ENCODE peak calls at places on chromosomes 1 and 21, in four cellular contexts. R, H, F and O are unnamed samples.
A peak's percentile ranks its signal among the peaks of the same experiment; 100 is the strongest.

GRCh38 chr21:35423694-35424093 is 374.6 kb upstream of the RUNX1 start:
- DNase-seq in R (no peak), H (no peak), F (no peak), O (no peak)

GRCh38 chr1:244010191-244010590 is 40.9 kb upstream of the ZBTB18 start:
- DNase-seq in R (no peak), H (peak; percentile 26), F (no peak), O (no peak)

GRCh38 chr1:51575406-51576084 is 41.3 kb upstream of the OSBPL9 start:
- DNase-seq in R (no peak), H (peak; percentile 77), F (no peak), O (no peak)

GRCh38 chr1:147242449-147243227 is at the start of gene CHD1L:
- DNase-seq in R (peak; percentile 96), H (peak; percentile 94), F (peak; percentile 96), O (peak; percentile 95)

GRCh38 chr1:209674957-209675566 is at the start of gene G0S2:
- DNase-seq in R (peak; percentile 89), H (peak; percentile 89), F (peak; percentile 87), O (peak; percentile 27)

GRCh38 chr1:153805929-153806750 is 30.9 kb downstream of the SLC27A3 start:
- DNase-seq in R (no peak), H (no peak), F (no peak), O (no peak)

GRCh38 chr1:47569681-47570470 is 132.0 kb downstream of the FOXD2 start:
- DNase-seq in R (peak; percentile 68), H (peak; percentile 97), F (peak; percentile 38), O (no peak)

GRCh38 chr1:193103759-193104495 is 1.3 kb downstream of the GLRX2 start:
- DNase-seq in R (no peak), H (no peak), F (no peak), O (no peak)

GRCh38 chr1:27099154-27099903 is 55.6 kb downstream of the SLC9A1 start:
- DNase-seq in R (no peak), H (peak; percentile 87), F (peak; percentile 62), O (peak; percentile 73)

GRCh38 chr21:27688773-27689172 is 721.9 kb upstream of the ADAMTS5 start:
- DNase-seq in R (no peak), H (no peak), F (no peak), O (no peak)

GRCh38 chr1:93585059-93585966 is 96.3 kb downstream of the BCAR3 start:
- DNase-seq in R (peak; percentile 99), H (no peak), F (peak; percentile 85), O (no peak)

GRCh38 chr1:193019442-193020026 is 39.6 kb downstream of the UCHL5 start:
- DNase-seq in R (no peak), H (peak; percentile 70), F (no peak), O (peak; percentile 14)

GRCh38 chr1:29279406-29279805 is 43.1 kb downstream of the PTPRU start:
- DNase-seq in R (no peak), H (no peak), F (no peak), O (no peak)

GRCh38 chr1:174643206-174643605 is 195.4 kb downstream of the GPR52 start:
- DNase-seq in R (no peak), H (no peak), F (no peak), O (no peak)

GRCh38 chr21:46253610-46254124 is 25.1 kb upstream of the LSS start:
- DNase-seq in R (no peak), H (no peak), F (no peak), O (peak; percentile 65)

GRCh38 chr1:109759513-109760334 is 4.0 kb downstream of the EPS8L3 start:
- DNase-seq in R (peak; percentile 6), H (no peak), F (no peak), O (no peak)

GRCh38 chr1:79042117-79042516 is 35.6 kb upstream of the ADGRL4 start:
- DNase-seq in R (no peak), H (peak; percentile 83), F (no peak), O (peak; percentile 11)

GRCh38 chr1:34858901-34859441 is 578 bp downstream of the SMIM12 start:
- DNase-seq in R (no peak), H (peak; percentile 58), F (peak; percentile 47), O (no peak)

GRCh38 chr21:39660596-39660995 is 47.9 kb downstream of the B3GALT5 start:
- DNase-seq in R (peak; percentile 61), H (peak; percentile 85), F (no peak), O (no peak)

GRCh38 chr1:106278706-106279105 is 777.8 kb upstream of the PRMT6 start:
- DNase-seq in R (no peak), H (peak; percentile 23), F (no peak), O (no peak)

GRCh38 chr1:24586970-24587820 is 31.3 kb downstream of the NCMAP start:
- DNase-seq in R (peak; percentile 68), H (peak; percentile 71), F (no peak), O (peak; percentile 78)

GRCh38 chr1:201190005-201190404 is 619 bp upstream of the IGFN1 start:
- DNase-seq in R (no peak), H (no peak), F (no peak), O (no peak)

GRCh38 chr1:114691061-114691460 is 4.3 kb downstream of the AMPD1 start:
- DNase-seq in R (no peak), H (no peak), F (no peak), O (no peak)

GRCh38 chr1:36093226-36093625 is 4.5 kb downstream of the ADPRS start:
- DNase-seq in R (no peak), H (no peak), F (no peak), O (no peak)

GRCh38 chr1:99176753-99177152 is 87.5 kb upstream of the PLPPR4 start:
- DNase-seq in R (no peak), H (no peak), F (no peak), O (no peak)

GRCh38 chr1:40877681-40878080 is 15.5 kb upstream of the CITED4 start:
- DNase-seq in R (peak; percentile 73), H (peak; percentile 91), F (peak; percentile 60), O (no peak)

GRCh38 chr1:60898987-60899386 is 183.4 kb upstream of the NFIA start:
- DNase-seq in R (no peak), H (no peak), F (no peak), O (no peak)

GRCh38 chr1:90718411-90719320 is 1.6 kb upstream of the BARHL2 start:
- DNase-seq in R (no peak), H (no peak), F (no peak), O (peak; percentile 36)

GRCh38 chr1:57060451-57060850 is 94.6 kb upstream of the C8B start:
- DNase-seq in R (no peak), H (no peak), F (no peak), O (no peak)

GRCh38 chr1:96376846-96377245 is 344.7 kb upstream of the PTBP2 start:
- DNase-seq in R (no peak), H (no peak), F (no peak), O (no peak)

GRCh38 chr1:68197459-68197858 is 34.9 kb downstream of the WLS start:
- DNase-seq in R (no peak), H (no peak), F (no peak), O (no peak)

GRCh38 chr1:25813071-25813733 is 6.6 kb upstream of the MTFR1L start:
- DNase-seq in R (no peak), H (no peak), F (no peak), O (no peak)

GRCh38 chr21:9839011-9839661 is 682.2 kb upstream of the TPTE start:
- DNase-seq in R (no peak), H (no peak), F (peak; percentile 20), O (no peak)

GRCh38 chr21:42118121-42118795 is 47.1 kb downstream of the UMODL1 start:
- DNase-seq in R (no peak), H (no peak), F (no peak), O (no peak)

GRCh38 chr21:33367309-33367973 is 35.8 kb upstream of the IFNGR2 start:
- DNase-seq in R (no peak), H (no peak), F (no peak), O (no peak)

GRCh38 chr1:235147269-235147668 is 13.8 kb downstream of the RBM34 start:
- DNase-seq in R (no peak), H (no peak), F (no peak), O (no peak)

GRCh38 chr1:245332513-245332912 is 177.7 kb downstream of the KIF26B start:
- DNase-seq in R (no peak), H (no peak), F (no peak), O (no peak)